ENCODE peak calls at places on chromosomes 2 and 18, in four cellular contexts. Y, C, N and Q are unnamed samples.

GRCh38 chr18:36389811-36390581 is 92.5 kb downstream of the FHOD3 start:
- DNase-seq in Y (no peak), C (peak; percentile 66), N (no peak), Q (no peak)

GRCh38 chr2:200786826-200787225 is 24.9 kb upstream of the BZW1 start:
- DNase-seq in Y (no peak), C (no peak), N (peak; percentile 84), Q (peak; percentile 41)

GRCh38 chr18:63316612-63317555 is 2.7 kb downstream of the BCL2 start:
- DNase-seq in Y (no peak), C (no peak), N (no peak), Q (no peak)

GRCh38 chr2:220259656-220260055 is 632.2 kb downstream of the SLC4A3 start:
- DNase-seq in Y (no peak), C (no peak), N (no peak), Q (no peak)

GRCh38 chr2:88919087-88919738 is 227.7 kb downstream of the RPIA start:
- DNase-seq in Y (no peak), C (no peak), N (peak; percentile 39), Q (peak; percentile 7)

GRCh38 chr2:42421601-42422252 is 60.7 kb upstream of the COX7A2L start:
- DNase-seq in Y (no peak), C (no peak), N (peak; percentile 25), Q (no peak)

GRCh38 chr2:48248251-48248933 is 281.6 kb upstream of the STON1 start:
- DNase-seq in Y (no peak), C (no peak), N (peak; percentile 91), Q (peak; percentile 63)

GRCh38 chr2:24754985-24755690 is 38.1 kb downstream of the PTRHD1 start:
- DNase-seq in Y (no peak), C (no peak), N (peak; percentile 38), Q (no peak)

GRCh38 chr2:241350878-241351639 is 5.0 kb upstream of the FARP2 start:
- DNase-seq in Y (no peak), C (no peak), N (no peak), Q (no peak)

GRCh38 chr2:85605406-85606115 is 3.1 kb upstream of the TMEM150A start:
- DNase-seq in Y (no peak), C (no peak), N (no peak), Q (no peak)

GRCh38 chr2:208265371-208265806 is 666 bp upstream of the PIKFYVE start:
- DNase-seq in Y (peak; percentile 66), C (no peak), N (peak; percentile 62), Q (peak; percentile 13)

GRCh38 chr2:220504890-220505564 is 877.6 kb downstream of the SLC4A3 start:
- DNase-seq in Y (no peak), C (no peak), N (peak; percentile 72), Q (peak; percentile 2)

GRCh38 chr2:62014102-62014501 is 108.6 kb downstream of the COMMD1 start:
- DNase-seq in Y (no peak), C (peak; percentile 79), N (peak; percentile 74), Q (no peak)

GRCh38 chr18:49645836-49646235 is 84.0 kb downstream of the LIPG start:
- DNase-seq in Y (no peak), C (peak; percentile 77), N (peak; percentile 90), Q (no peak)

GRCh38 chr2:190182071-190182524 is 119.6 kb upstream of the MSTN start:
- DNase-seq in Y (no peak), C (no peak), N (no peak), Q (no peak)

GRCh38 chr2:199738723-199739412 is 112.1 kb downstream of the FTCDNL1 start:
- DNase-seq in Y (no peak), C (no peak), N (peak; percentile 80), Q (peak; percentile 73)

GRCh38 chr2:133097666-133098065 is 427.7 kb upstream of the LYPD1 start:
- DNase-seq in Y (no peak), C (no peak), N (no peak), Q (no peak)

GRCh38 chr2:120729410-120730052 is 6.1 kb upstream of the GLI2 start:
- DNase-seq in Y (no peak), C (no peak), N (peak; percentile 91), Q (peak; percentile 62)

GRCh38 chr2:189142893-189143759 is 36.4 kb downstream of the COL5A2 start:
- DNase-seq in Y (peak; percentile 51), C (no peak), N (peak; percentile 68), Q (peak; percentile 70)

GRCh38 chr2:50126845-50127244 is 905.1 kb downstream of the NRXN1 start:
- DNase-seq in Y (no peak), C (no peak), N (no peak), Q (no peak)

GRCh38 chr2:33451825-33452224 is 24.6 kb upstream of the RASGRP3 start:
- DNase-seq in Y (no peak), C (no peak), N (no peak), Q (no peak)

GRCh38 chr2:226489765-226490164 is 309.9 kb downstream of the IRS1 start:
- DNase-seq in Y (no peak), C (no peak), N (peak; percentile 93), Q (no peak)

GRCh38 chr2:46171996-46172546 is 125.1 kb upstream of the EPAS1 start:
- DNase-seq in Y (no peak), C (no peak), N (no peak), Q (peak; percentile 48)

GRCh38 chr2:234911271-234911670 is 40.5 kb upstream of the SH3BP4 start:
- DNase-seq in Y (no peak), C (no peak), N (peak; percentile 78), Q (no peak)

GRCh38 chr2:78293768-78294167 is 731.7 kb upstream of the REG3G start:
- DNase-seq in Y (no peak), C (no peak), N (no peak), Q (no peak)

GRCh38 chr2:225599856-225600255 is 200.3 kb downstream of the NYAP2 start:
- DNase-seq in Y (no peak), C (no peak), N (peak; percentile 8), Q (no peak)

GRCh38 chr2:105888625-105889024 is 143.9 kb downstream of the NCK2 start:
- DNase-seq in Y (no peak), C (no peak), N (peak; percentile 36), Q (peak; percentile 37)

GRCh38 chr18:30186245-30186644 is 856.3 kb downstream of the DSC3 start:
- DNase-seq in Y (no peak), C (no peak), N (no peak), Q (no peak)